ENCODE peak calls at places on chromosomes 1 and 21, in six cellular contexts. J is NCI-H1092; Y is hippocampal formation; O is activated naive CD4-positive, alpha-beta T cell treated with anti-CD3 and anti-CD28 coated beads, Interleukin-2, amount 10 ng/mL, durations not matched to agents 7 days and 5 days; W is CD8-positive, alpha-beta memory T cell; I is Calu3. C is an unnamed sample.

GRCh38 chr1:205507896-205508714 is 3.6 kb downstream of the CDK18 start:
- DNase-seq in J (peak), Y (no peak), O (no peak), W (no peak), I (no peak), C (no peak)

GRCh38 chr1:226975909-226976670 is 36.0 kb downstream of the COQ8A start:
- DNase-seq in J (no peak), Y (no peak), O (no peak), W (no peak), I (no peak), C (no peak)

GRCh38 chr21:46079357-46080170 is 18.3 kb upstream of the COL6A2 start:
- DNase-seq in J (no peak), Y (no peak), O (peak), W (no peak), I (no peak), C (no peak)

GRCh38 chr1:22318279-22318983 is 133.2 kb upstream of the ZBTB40 start:
- DNase-seq in J (peak), Y (no peak), O (no peak), W (no peak), I (no peak), C (no peak)

GRCh38 chr1:59393211-59394180 is 96.6 kb downstream of the FGGY start:
- DNase-seq in J (peak), Y (peak), O (no peak), W (no peak), I (no peak), C (no peak)

GRCh38 chr1:110064576-110065337 is 5.7 kb downstream of the ALX3 start:
- DNase-seq in J (no peak), Y (no peak), O (no peak), W (no peak), I (no peak), C (no peak)

GRCh38 chr1:110011527-110012041 is 22.8 kb upstream of the STRIP1 start:
- DNase-seq in J (no peak), Y (peak), O (peak), W (no peak), I (peak), C (peak)

GRCh38 chr21:26437326-26438009 is 135.6 kb downstream of the CYYR1 start:
- DNase-seq in J (no peak), Y (no peak), O (no peak), W (no peak), I (no peak), C (no peak)

GRCh38 chr21:31459457-31459856 is 115.4 kb upstream of the TIAM1 start:
- DNase-seq in J (no peak), Y (no peak), O (no peak), W (no peak), I (no peak), C (no peak)

GRCh38 chr1:30966690-30967369 is 58.3 kb upstream of the SDC3 start:
- DNase-seq in J (peak), Y (no peak), O (no peak), W (no peak), I (no peak), C (no peak)

GRCh38 chr21:14545906-14546480 is at the start of gene SAMSN1:
- DNase-seq in J (no peak), Y (no peak), O (peak), W (peak), I (peak), C (peak)

GRCh38 chr21:41369105-41369914 is 7.5 kb downstream of the MX2 start:
- DNase-seq in J (peak), Y (no peak), O (peak), W (peak), I (no peak), C (peak)

GRCh38 chr1:102838016-102838415 is 270.3 kb downstream of the COL11A1 start:
- DNase-seq in J (no peak), Y (no peak), O (no peak), W (no peak), I (no peak), C (no peak)

GRCh38 chr1:950268-950667 is 8.8 kb downstream of the NOC2L start:
- DNase-seq in J (no peak), Y (no peak), O (no peak), W (no peak), I (no peak), C (no peak)

GRCh38 chr1:20336105-20336605 is 45.5 kb downstream of the VWA5B1 start:
- DNase-seq in J (no peak), Y (no peak), O (no peak), W (no peak), I (no peak), C (no peak)

GRCh38 chr1:99004270-99005141 is at the start of gene PLPPR5:
- DNase-seq in J (no peak), Y (no peak), O (peak), W (no peak), I (peak), C (no peak)

GRCh38 chr1:192993426-192994085 is 65.6 kb downstream of the UCHL5 start:
- DNase-seq in J (no peak), Y (no peak), O (no peak), W (no peak), I (no peak), C (no peak)

GRCh38 chr21:33383056-33383888 is 19.9 kb upstream of the IFNGR2 start:
- DNase-seq in J (no peak), Y (no peak), O (peak), W (peak), I (peak), C (peak)

GRCh38 chr1:97204468-97204867 is 482.9 kb downstream of the PTBP2 start:
- DNase-seq in J (no peak), Y (no peak), O (no peak), W (no peak), I (no peak), C (no peak)

GRCh38 chr21:45228171-45228641 is 59.5 kb downstream of the POFUT2 start:
- DNase-seq in J (no peak), Y (no peak), O (peak), W (peak), I (peak), C (no peak)

GRCh38 chr1:27577504-27578188 is 26.3 kb downstream of the AHDC1 start:
- DNase-seq in J (peak), Y (no peak), O (no peak), W (no peak), I (no peak), C (no peak)

GRCh38 chr1:91596474-91596873 is 95.8 kb downstream of the CDC7 start:
- DNase-seq in J (no peak), Y (no peak), O (no peak), W (no peak), I (no peak), C (no peak)

C was measured in germinal center.